ENCODE peak calls at places on chromosome 3, in five cellular contexts. One of them, this sample, is unnamed.

GRCh38 chr3:110859340-110859739 is 212.3 kb upstream of the NECTIN3 start:
- DNase-seq in substantia nigra: no peak
- DNase-seq in brain microvascular endothelial cell: no peak
- DNase-seq in T follicular helper cell: no peak
- DNase-seq in AG09319: no peak
- DNase-seq in this sample: no peak

GRCh38 chr3:176376531-176376930 is 820.8 kb downstream of the TBL1XR1 start:
- DNase-seq in substantia nigra: no peak
- DNase-seq in T follicular helper cell: no peak
- DNase-seq in AG09319: no peak
- DNase-seq in brain microvascular endothelial cell: no peak
- DNase-seq in this sample: no peak

GRCh38 chr3:50154476-50154839 is 666 bp upstream of the SEMA3F start:
- DNase-seq in AG09319: no peak
- DNase-seq in brain microvascular endothelial cell: no peak
- DNase-seq in T follicular helper cell: no peak
- DNase-seq in substantia nigra: no peak
- DNase-seq in this sample: no peak

GRCh38 chr3:32374788-32375595 is 16.7 kb upstream of the CMTM7 start:
- DNase-seq in substantia nigra: peak; percentile 47
- DNase-seq in brain microvascular endothelial cell: peak; percentile 75
- DNase-seq in T follicular helper cell: peak; percentile 64
- DNase-seq in AG09319: no peak
- DNase-seq in this sample: peak; percentile 55

GRCh38 chr3:156553705-156554356 is 1.1 kb downstream of the SSR3 start:
- DNase-seq in T follicular helper cell: no peak
- DNase-seq in AG09319: peak; percentile 43
- DNase-seq in substantia nigra: no peak
- DNase-seq in brain microvascular endothelial cell: peak; percentile 76
- DNase-seq in this sample: no peak

GRCh38 chr3:61638721-61639120 is 77.3 kb downstream of the PTPRG start:
- DNase-seq in T follicular helper cell: no peak
- DNase-seq in AG09319: no peak
- DNase-seq in brain microvascular endothelial cell: no peak
- DNase-seq in substantia nigra: no peak
- DNase-seq in this sample: no peak

GRCh38 chr3:45252833-45253232 is 26.7 kb upstream of the TMEM158 start:
- DNase-seq in brain microvascular endothelial cell: no peak
- DNase-seq in substantia nigra: no peak
- DNase-seq in T follicular helper cell: no peak
- DNase-seq in AG09319: no peak
- DNase-seq in this sample: no peak

GRCh38 chr3:170848294-170848917 is 21.6 kb downstream of the RPL22L1 start:
- DNase-seq in brain microvascular endothelial cell: no peak
- DNase-seq in T follicular helper cell: no peak
- DNase-seq in substantia nigra: no peak
- DNase-seq in AG09319: no peak
- DNase-seq in this sample: no peak

GRCh38 chr3:126671521-126671920 is 16.6 kb upstream of the TXNRD3 start:
- DNase-seq in T follicular helper cell: no peak
- DNase-seq in brain microvascular endothelial cell: no peak
- DNase-seq in substantia nigra: no peak
- DNase-seq in AG09319: no peak
- DNase-seq in this sample: no peak

GRCh38 chr3:133258358-133258757 is 141.5 kb upstream of the BFSP2 start:
- DNase-seq in substantia nigra: no peak
- DNase-seq in AG09319: no peak
- DNase-seq in T follicular helper cell: no peak
- DNase-seq in brain microvascular endothelial cell: peak; percentile 23
- DNase-seq in this sample: no peak

GRCh38 chr3:48708481-48708889 is 8.5 kb downstream of the IP6K2 start:
- DNase-seq in substantia nigra: no peak
- DNase-seq in brain microvascular endothelial cell: peak; percentile 12
- DNase-seq in T follicular helper cell: no peak
- DNase-seq in AG09319: no peak
- DNase-seq in this sample: no peak

GRCh38 chr3:58411036-58411435 is 22.6 kb downstream of the PDHB start:
- DNase-seq in brain microvascular endothelial cell: no peak
- DNase-seq in AG09319: no peak
- DNase-seq in T follicular helper cell: no peak
- DNase-seq in substantia nigra: no peak
- DNase-seq in this sample: no peak

GRCh38 chr3:57007513-57008415 is 52.7 kb upstream of the SPATA12 start:
- DNase-seq in substantia nigra: peak; percentile 25
- DNase-seq in AG09319: peak; percentile 59
- DNase-seq in brain microvascular endothelial cell: peak; percentile 82
- DNase-seq in T follicular helper cell: no peak
- DNase-seq in this sample: peak; percentile 44

GRCh38 chr3:123447749-123448502 is 964 bp downstream of the ADCY5 start:
- DNase-seq in substantia nigra: no peak
- DNase-seq in brain microvascular endothelial cell: no peak
- DNase-seq in AG09319: no peak
- DNase-seq in T follicular helper cell: peak; percentile 24
- DNase-seq in this sample: no peak